ENCODE peak calls at places on chromosomes 16 and 17, in four cellular contexts. L is neural progenitor cell; P is CD8-positive, alpha-beta T cell; K is A549. H is an unnamed sample.

GRCh38 chr17:58264407-58265103 is 16.2 kb downstream of the MPO start:
- DNase-seq in L (no peak), P (no peak), K (no peak), H (peak; percentile 24)

GRCh38 chr17:16304832-16305231 is 48.4 kb downstream of the CENPV start:
- DNase-seq in L (peak; percentile 52), P (peak; percentile 23), K (peak; percentile 78), H (no peak)

GRCh38 chr17:80246266-80246681 is 14.4 kb upstream of the RNF213 start:
- DNase-seq in K (no peak), L (no peak), P (no peak), H (no peak)

GRCh38 chr17:78676415-78677302 is 99.5 kb upstream of the DNAH17 start:
- DNase-seq in L (no peak), K (no peak), P (no peak), H (no peak)

GRCh38 chr16:70018254-70018653 is 67.1 kb downstream of the CLEC18A start:
- DNase-seq in P (peak; percentile 80), K (peak; percentile 82), L (peak; percentile 42), H (no peak)

GRCh38 chr17:43595466-43595865 is 49.3 kb upstream of the ETV4 start:
- DNase-seq in K (no peak), P (no peak), L (no peak), H (no peak)

GRCh38 chr17:2024572-2025219 is 438 bp downstream of the RTN4RL1 start:
- DNase-seq in L (no peak), P (no peak), K (peak; percentile 44), H (no peak)

GRCh38 chr17:46839211-46839610 is 12.2 kb upstream of the WNT9B start:
- DNase-seq in P (no peak), L (no peak), K (no peak), H (no peak)

GRCh38 chr17:78442648-78443128 is 64.2 kb downstream of the PGS1 start:
- DNase-seq in L (no peak), K (no peak), P (no peak), H (no peak)

GRCh38 chr16:30896203-30896889 is at the start of gene CTF1:
- DNase-seq in L (peak; percentile 92), K (no peak), P (no peak), H (peak; percentile 84)

GRCh38 chr16:57966133-57966805 is 4.7 kb downstream of the CNGB1 start:
- DNase-seq in L (no peak), P (no peak), K (no peak), H (no peak)

GRCh38 chr16:11698271-11698689 is 30.0 kb downstream of the SNN start:
- DNase-seq in P (no peak), K (no peak), L (no peak), H (no peak)

GRCh38 chr17:39629894-39630293 is 3.1 kb downstream of the PPP1R1B start:
- DNase-seq in K (no peak), P (peak; percentile 5), L (no peak), H (no peak)

GRCh38 chr16:7518158-7518557 is 185.5 kb downstream of the RBFOX1 start:
- DNase-seq in K (no peak), L (no peak), P (no peak), H (no peak)

GRCh38 chr16:11586856-11587642 is at the start of gene LITAF:
- DNase-seq in P (peak; percentile 69), K (peak; percentile 55), L (peak; percentile 81), H (no peak)

GRCh38 chr17:76255801-76256429 is 9.2 kb upstream of the UBALD2 start:
- DNase-seq in K (no peak), P (no peak), L (no peak), H (no peak)

GRCh38 chr17:63841350-63842172 is 924 bp downstream of the SMARCD2 start:
- DNase-seq in L (peak; percentile 71), K (no peak), P (no peak), H (no peak)

GRCh38 chr17:50806141-50806643 is 29.2 kb upstream of the WFIKKN2 start:
- DNase-seq in K (peak; percentile 32), P (no peak), L (peak; percentile 42), H (no peak)

GRCh38 chr17:181213-182163 is at the start of gene DOC2B:
- DNase-seq in L (peak; percentile 83), P (peak; percentile 1), K (no peak), H (no peak)
- TF ChIP-seq CTCF in L (no peak), P (no peak), K (no peak), H (no peak)

GRCh38 chr17:27798376-27798775 is 2.0 kb downstream of the NOS2 start:
- DNase-seq in K (no peak), P (no peak), L (no peak), H (no peak)
- TF ChIP-seq CTCF in K (no peak), P (no peak), L (no peak), H (no peak)

GRCh38 chr17:14688134-14688533 is 387.3 kb downstream of the HS3ST3B1 start:
- DNase-seq in K (peak; percentile 30), P (no peak), L (no peak), H (no peak)
- TF ChIP-seq CTCF in K (no peak), P (no peak), L (peak; percentile 16), H (peak; percentile 33)

GRCh38 chr17:21285164-21286065 is 904 bp downstream of the MAP2K3 start:
- DNase-seq in K (no peak), L (peak; percentile 36), P (no peak), H (no peak)

GRCh38 chr17:21287703-21288449 is 3.4 kb downstream of the MAP2K3 start:
- DNase-seq in P (peak; percentile 98), L (no peak), K (peak; percentile 98), H (no peak)

GRCh38 chr17:21284319-21285163 is at the start of gene MAP2K3:
- DNase-seq in K (peak; percentile 100), P (peak; percentile 91), L (peak; percentile 100), H (peak; percentile 98)

GRCh38 chr17:21286771-21287702 is 2.5 kb downstream of the MAP2K3 start:
- DNase-seq in L (no peak), P (peak; percentile 38), K (peak; percentile 62), H (no peak)

DNA sequence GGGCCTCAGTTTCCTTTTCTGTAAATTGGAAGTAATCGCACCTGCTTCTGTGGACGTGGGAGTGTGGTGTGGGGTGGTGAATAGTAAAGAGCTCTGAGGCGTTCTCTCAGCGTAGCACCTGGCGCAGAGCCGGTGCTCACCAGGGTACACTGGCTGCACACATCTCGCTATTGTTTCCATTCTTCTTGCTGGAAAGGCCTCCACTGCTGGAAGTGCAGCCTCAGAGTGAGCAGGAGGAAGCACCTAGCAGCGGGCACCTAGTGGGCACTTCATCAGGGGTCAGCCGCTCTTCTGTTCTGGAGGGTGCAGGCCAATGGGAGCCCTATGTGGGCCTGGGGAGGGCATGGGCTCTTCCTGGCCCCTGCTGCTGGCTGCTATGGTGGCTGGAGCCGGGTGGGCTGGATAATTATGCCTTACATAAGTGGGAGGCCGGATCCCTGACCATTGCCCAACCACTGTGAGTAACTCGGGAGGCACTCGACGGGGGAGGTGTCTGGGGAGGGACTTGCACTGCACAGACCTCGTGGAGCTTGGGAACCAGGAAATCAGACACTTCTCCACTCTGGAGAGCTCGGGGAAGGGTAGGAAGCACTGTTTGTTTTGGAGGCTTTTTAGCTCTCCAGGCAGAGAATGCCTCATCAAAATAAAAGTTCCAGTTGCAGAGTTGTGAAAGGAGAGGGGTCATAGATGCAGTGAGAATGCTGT is 1.7 kb downstream of the MAP2K3 start:
- DNase-seq in L (peak; percentile 45), K (peak; percentile 97), P (no peak), H (no peak)
- TF ChIP-seq CTCF in L (no peak), K (no peak), P (no peak), H (no peak)

GRCh38 chr17:7313028-7313889 is 1.9 kb downstream of the GPS2 start:
- DNase-seq in K (peak; percentile 54), P (no peak), L (no peak), H (no peak)

GRCh38 chr17:7314719-7315569 is at the start of gene GPS2:
- DNase-seq in P (peak; percentile 93), L (peak; percentile 95), K (peak; percentile 93), H (peak; percentile 96)

GRCh38 chr17:7317161-7317803 is 2.1 kb upstream of the GPS2 start:
- DNase-seq in K (no peak), L (no peak), P (no peak), H (no peak)

GRCh38 chr17:7313890-7314718 is 1.1 kb downstream of the GPS2 start:
- DNase-seq in K (peak; percentile 46), L (no peak), P (no peak), H (no peak)

GRCh38 chr17:7315570-7316243 is 547 bp upstream of the GPS2 start:
- DNase-seq in L (no peak), K (no peak), P (no peak), H (no peak)
- TF ChIP-seq CTCF in L (no peak), K (no peak), P (no peak), H (no peak)

GRCh38 chr16:76277099-76278030 is at the start of gene CNTNAP4:
- DNase-seq in L (peak; percentile 69), P (no peak), K (no peak), H (peak; percentile 68)

GRCh38 chr16:76280421-76280820 is 3.2 kb downstream of the CNTNAP4 start:
- DNase-seq in K (no peak), P (no peak), L (no peak), H (no peak)

GRCh38 chr16:76278086-76278485 is 885 bp downstream of the CNTNAP4 start:
- DNase-seq in P (no peak), L (no peak), K (no peak), H (no peak)

GRCh38 chr16:76278976-76279375 is 1.8 kb downstream of the CNTNAP4 start:
- DNase-seq in P (no peak), L (peak; percentile 55), K (peak; percentile 26), H (no peak)
- TF ChIP-seq CTCF in P (no peak), L (peak; percentile 56), K (peak; percentile 20), H (peak; percentile 63)

DNA sequence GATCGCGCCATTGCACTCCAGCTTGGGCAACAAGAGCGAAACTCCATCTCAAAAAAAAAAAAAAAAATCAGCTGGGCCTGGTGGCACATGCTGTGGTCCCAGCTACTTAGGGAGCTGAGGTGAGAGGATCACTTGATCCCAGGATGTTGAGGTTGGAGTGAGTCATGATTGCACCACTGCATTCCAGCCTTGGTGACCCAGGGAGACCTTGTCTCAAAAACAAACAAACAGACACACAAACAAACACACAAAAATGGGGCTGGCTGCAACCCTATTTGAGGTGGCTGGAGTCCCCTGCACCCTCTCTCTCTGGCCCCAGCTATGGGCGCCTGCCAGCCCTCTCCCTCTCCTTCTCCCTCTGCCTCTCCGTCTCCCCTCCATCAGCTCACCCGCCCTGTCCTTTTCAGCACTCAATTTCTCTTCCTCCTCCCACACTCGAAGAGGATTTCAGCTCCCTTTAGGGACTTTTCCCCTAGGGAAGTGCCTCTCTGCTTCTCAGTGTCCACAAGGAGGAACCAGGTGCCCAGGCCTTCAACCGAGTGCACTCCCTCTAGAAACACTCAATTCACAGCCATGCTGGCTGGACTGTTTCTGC is 17.5 kb upstream of the TFAP4 start:
- DNase-seq in P (no peak), L (no peak), K (peak; percentile 95), H (no peak)
- TF ChIP-seq CTCF in P (no peak), L (no peak), K (no peak), H (no peak)

GRCh38 chr17:60817187-60817586 is 139.5 kb downstream of the BCAS3 start:
- DNase-seq in L (no peak), P (no peak), K (peak; percentile 45), H (no peak)
- TF ChIP-seq CTCF in L (no peak), P (no peak), K (no peak), H (no peak)

GRCh38 chr16:13186813-13187212 is 285.4 kb downstream of the SHISA9 start:
- DNase-seq in P (no peak), L (peak; percentile 49), K (peak; percentile 15), H (no peak)
- TF ChIP-seq CTCF in P (no peak), L (peak; percentile 43), K (no peak), H (no peak)